ENCODE peak calls at places on chromosomes 7 and 10, in five cellular contexts. V is pancreas, A is DND-41, P is heart right ventricle, U is GM10248. N is an unnamed sample.

GRCh38 chr7:74619235-74619860 is 38.2 kb upstream of the GTF2I start:
- DNase-seq in A (no peak), V (no peak), P (no peak), U (no peak), N (no peak)

GRCh38 chr7:101108330-101108857 is 18.5 kb upstream of the SERPINE1 start:
- DNase-seq in V (no peak), A (no peak), P (peak; percentile 59), U (peak; percentile 73), N (no peak)

GRCh38 chr7:105797652-105798051 is 78.7 kb downstream of the ATXN7L1 start:
- DNase-seq in A (no peak), V (no peak), U (no peak), P (no peak), N (no peak)

GRCh38 chr7:4683884-4684565 is 1.9 kb downstream of the FOXK1 start:
- DNase-seq in V (peak; percentile 71), A (no peak), P (peak; percentile 78), U (peak; percentile 48), N (peak; percentile 26)

GRCh38 chr10:16954280-16955030 is 137.2 kb upstream of the RSU1 start:
- DNase-seq in U (no peak), A (no peak), P (peak; percentile 13), V (no peak), N (no peak)

GRCh38 chr7:143205560-143206293 is 16.1 kb upstream of the TAS2R40 start:
- DNase-seq in V (no peak), A (peak; percentile 83), P (peak; percentile 23), U (peak; percentile 24), N (no peak)

GRCh38 chr7:6056616-6057015 is 25.4 kb downstream of the ANKRD61 start:
- DNase-seq in U (no peak), A (no peak), P (no peak), V (no peak), N (no peak)

GRCh38 chr10:53537508-53537907 is 764.9 kb upstream of the MBL2 start:
- DNase-seq in A (no peak), P (no peak), V (no peak), U (no peak), N (no peak)

GRCh38 chr7:75920431-75921161 is 5.6 kb downstream of the POR start:
- DNase-seq in P (no peak), U (no peak), A (no peak), V (no peak), N (no peak)

GRCh38 chr10:98536551-98536950 is 89.8 kb upstream of the HPS1 start:
- DNase-seq in A (no peak), V (no peak), U (no peak), P (no peak), N (no peak)

GRCh38 chr7:27182861-27183681 is 2.0 kb downstream of the HOXA11 start:
- DNase-seq in U (no peak), A (no peak), V (peak; percentile 44), P (no peak), N (no peak)

GRCh38 chr7:896346-897075 is 20.2 kb downstream of the GET4 start:
- DNase-seq in U (no peak), V (no peak), P (no peak), A (no peak), N (no peak)

GRCh38 chr10:25206693-25207414 is 32.1 kb downstream of the GPR158 start:
- DNase-seq in V (no peak), U (no peak), P (no peak), A (no peak), N (no peak)

GRCh38 chr7:4642468-4643203 is 39.5 kb upstream of the FOXK1 start:
- DNase-seq in V (no peak), P (no peak), A (peak; percentile 21), U (no peak), N (no peak)

GRCh38 chr10:107741976-107742375 is 577.5 kb upstream of the SORCS1 start:
- DNase-seq in U (no peak), A (no peak), P (no peak), V (no peak), N (no peak)

GRCh38 chr7:138932870-138933269 is 48.3 kb downstream of the KIAA1549 start:
- DNase-seq in V (no peak), A (no peak), U (no peak), P (no peak), N (no peak)

GRCh38 chr7:151038951-151039849 is 9.1 kb upstream of the ASIC3 start:
- DNase-seq in P (peak; percentile 65), U (peak; percentile 54), A (no peak), V (peak; percentile 90), N (no peak)

GRCh38 chr10:3077940-3078630 is 10.7 kb downstream of the PFKP start:
- DNase-seq in V (no peak), P (no peak), A (no peak), U (no peak), N (no peak)

GRCh38 chr7:121329460-121330052 is 756 bp downstream of the WNT16 start:
- DNase-seq in A (no peak), P (no peak), U (peak; percentile 50), V (peak; percentile 68), N (no peak)

GRCh38 chr10:27611209-27611608 is 107.1 kb downstream of the RAB18 start:
- DNase-seq in V (no peak), U (no peak), P (no peak), A (no peak), N (no peak)

GRCh38 chr10:77029684-77030407 is 607.8 kb downstream of the KCNMA1 start:
- DNase-seq in P (no peak), V (no peak), A (no peak), U (no peak), N (no peak)

GRCh38 chr10:105770813-105771212 is 1129.7 kb downstream of the SORCS3 start:
- DNase-seq in V (no peak), U (no peak), P (no peak), A (no peak), N (no peak)

GRCh38 chr7:98621573-98622482 is 4.7 kb downstream of the NPTX2 start:
- DNase-seq in A (no peak), U (no peak), V (no peak), P (no peak), N (no peak)

GRCh38 chr10:454860-455259 is 234.6 kb downstream of the DIP2C start:
- DNase-seq in U (no peak), V (no peak), A (no peak), P (no peak), N (no peak)

GRCh38 chr7:27576360-27576944 is 86.2 kb downstream of the HIBADH start:
- DNase-seq in A (no peak), U (peak; percentile 24), P (no peak), V (no peak), N (no peak)

GRCh38 chr7:20236790-20237189 is 19.6 kb upstream of the MACC1 start:
- DNase-seq in U (no peak), A (no peak), P (no peak), V (no peak), N (no peak)

GRCh38 chr7:73876973-73877372 is 16.0 kb downstream of the TMEM270 start:
- DNase-seq in A (no peak), P (no peak), V (no peak), U (no peak), N (no peak)

GRCh38 chr7:105178928-105179541 is 165.0 kb downstream of the KMT2E start:
- DNase-seq in A (no peak), P (no peak), U (no peak), V (no peak), N (no peak)

GRCh38 chr7:150450491-150450992 is at the start of gene GIMAP8:
- DNase-seq in V (no peak), U (peak; percentile 50), P (peak; percentile 80), A (peak; percentile 53), N (peak; percentile 46)

GRCh38 chr10:8183241-8183704 is 128.8 kb downstream of the GATA3 start:
- DNase-seq in A (no peak), V (no peak), U (no peak), P (no peak), N (no peak)

N was measured in activated T-helper 2 cell treated with anti-CD3 and anti-CD28 coated beads, Interferon-gamma antibody, Interleukin-2, Interleukin-4, amounts not matched to agents 10 μg/mL and 5 μg/mL and 100 μg/mL, durations not matched to agents 14 hours and 24 hours and 36 hours.